ENCODE peak calls at places on chromosomes 7 and 10, in six cellular contexts. K, J, T, X, I and Z are unnamed samples.

GRCh38 chr10:17808971-17809841 is at the start of gene MRC1:
- DNase-seq in X (no peak), K (no peak), T (no peak), J (no peak), I (no peak), Z (no peak)

GRCh38 chr7:99563650-99564049 is 5.2 kb downstream of the ZNF655 start:
- DNase-seq in J (no peak), I (no peak), X (peak), T (no peak), K (no peak), Z (no peak)

GRCh38 chr7:47465191-47465590 is 116.7 kb downstream of the TNS3 start:
- DNase-seq in X (no peak), T (no peak), I (no peak), J (no peak), K (no peak), Z (no peak)

GRCh38 chr7:99504281-99504602 is 220 bp upstream of the ZKSCAN5 start:
- DNase-seq in X (no peak), K (no peak), T (peak), I (no peak), J (no peak), Z (no peak)

GRCh38 chr10:31508882-31509281 is 189.9 kb downstream of the ZEB1 start:
- DNase-seq in T (no peak), I (no peak), K (no peak), X (no peak), J (no peak), Z (no peak)

GRCh38 chr10:78865518-78865835 is 203.3 kb upstream of the ZMIZ1 start:
- DNase-seq in J (no peak), I (peak), T (no peak), K (no peak), X (no peak), Z (no peak)

GRCh38 chr7:74457007-74457406 is 3.3 kb downstream of the GTF2IRD1 start:
- DNase-seq in K (no peak), X (no peak), J (no peak), T (no peak), I (no peak), Z (no peak)

GRCh38 chr7:99111591-99111990 is 32.3 kb downstream of the SMURF1 start:
- DNase-seq in J (no peak), K (no peak), T (no peak), I (no peak), X (no peak), Z (no peak)

GRCh38 chr7:113809591-113809990 is 109.2 kb downstream of the PPP1R3A start:
- DNase-seq in X (no peak), K (no peak), T (no peak), J (no peak), I (no peak), Z (no peak)

GRCh38 chr7:93117327-93117726 is 452 bp downstream of the SAMD9 start:
- DNase-seq in J (no peak), I (no peak), X (no peak), T (no peak), K (no peak), Z (no peak)

GRCh38 chr7:15628876-15629275 is 57.6 kb downstream of the MEOX2 start:
- DNase-seq in J (no peak), K (no peak), I (no peak), X (no peak), T (no peak), Z (no peak)

GRCh38 chr10:43867667-43868361 is 219.1 kb upstream of the ZNF32 start:
- DNase-seq in K (no peak), J (no peak), X (peak), I (no peak), T (no peak), Z (no peak)

GRCh38 chr7:98133621-98134266 is 27.1 kb downstream of the LMTK2 start:
- DNase-seq in X (peak), J (no peak), T (no peak), K (no peak), I (no peak), Z (no peak)

GRCh38 chr7:51647931-51648351 is 331.3 kb upstream of the COBL start:
- DNase-seq in I (peak), T (no peak), K (no peak), X (peak), J (peak), Z (no peak)

GRCh38 chr7:111098011-111098925 is 7.3 kb downstream of the LRRN3 start:
- DNase-seq in T (peak), X (no peak), K (no peak), I (no peak), J (peak), Z (no peak)

GRCh38 chr7:121360564-121360963 is 31.8 kb downstream of the WNT16 start:
- DNase-seq in T (no peak), K (no peak), I (no peak), J (no peak), X (no peak), Z (no peak)

GRCh38 chr7:50544992-50545391 is 20.2 kb downstream of the DDC start:
- DNase-seq in I (no peak), X (no peak), J (no peak), K (no peak), T (no peak), Z (no peak)

GRCh38 chr7:86469680-86470295 is 173.9 kb upstream of the GRM3 start:
- DNase-seq in X (peak), T (peak), K (peak), I (peak), J (peak), Z (peak)

GRCh38 chr10:11793762-11794479 is 29.2 kb upstream of the PROSER2 start:
- DNase-seq in I (no peak), J (no peak), K (no peak), T (no peak), X (peak), Z (no peak)

GRCh38 chr7:30134523-30135270 is at the start of gene MTURN:
- DNase-seq in T (peak), K (peak), I (peak), J (peak), X (peak), Z (peak)

GRCh38 chr10:119807960-119808697 is 64.5 kb downstream of the MCMBP start:
- DNase-seq in J (no peak), K (no peak), T (no peak), X (no peak), I (no peak), Z (peak)

GRCh38 chr10:7354330-7355047 is 56.3 kb downstream of the SFMBT2 start:
- DNase-seq in T (no peak), I (no peak), J (peak), K (no peak), X (peak), Z (no peak)

GRCh38 chr7:15016315-15016667 is 113.7 kb upstream of the DGKB start:
- DNase-seq in X (no peak), I (no peak), T (no peak), K (no peak), J (no peak), Z (no peak)

GRCh38 chr10:44387853-44388251 is 3.0 kb upstream of the CXCL12 start:
- DNase-seq in X (no peak), J (no peak), T (no peak), K (no peak), I (peak), Z (no peak)

GRCh38 chr7:145582742-145583303 is 533.8 kb upstream of the CNTNAP2 start:
- DNase-seq in K (no peak), X (no peak), I (no peak), J (no peak), T (no peak), Z (no peak)

GRCh38 chr7:51545131-51545530 is 228.5 kb upstream of the COBL start:
- DNase-seq in K (no peak), T (no peak), J (no peak), X (peak), I (no peak), Z (no peak)

GRCh38 chr7:126436213-126436868 is 816.4 kb downstream of the GRM8 start:
- DNase-seq in T (no peak), K (no peak), J (no peak), X (no peak), I (no peak), Z (no peak)

GRCh38 chr7:156725982-156726381 is 85.4 kb downstream of the RNF32 start:
- DNase-seq in T (no peak), K (no peak), X (no peak), I (no peak), J (no peak), Z (no peak)

GRCh38 chr7:70484255-70484654 is 647.7 kb upstream of the GALNT17 start:
- DNase-seq in I (no peak), T (no peak), K (no peak), X (no peak), J (no peak), Z (no peak)

GRCh38 chr10:104925232-104925851 is 284.3 kb downstream of the SORCS3 start:
- DNase-seq in I (peak), X (peak), T (peak), J (no peak), K (peak), Z (peak)

GRCh38 chr7:20831976-20832375 is 45.3 kb upstream of the SP8 start:
- DNase-seq in X (no peak), J (no peak), I (no peak), T (no peak), K (no peak), Z (no peak)

GRCh38 chr7:83326223-83326622 is 163.5 kb upstream of the PCLO start:
- DNase-seq in I (no peak), X (no peak), J (no peak), T (no peak), K (no peak), Z (no peak)

GRCh38 chr10:71761541-71762113 is 11.7 kb downstream of the VSIR start:
- DNase-seq in K (no peak), I (no peak), J (no peak), X (no peak), T (no peak), Z (no peak)
- TF ChIP-seq CTCF in K (no peak), I (no peak), J (no peak), X (no peak), T (peak), Z (peak)

GRCh38 chr10:122510326-122510725 is 49.0 kb downstream of the HTRA1 start:
- DNase-seq in T (no peak), I (no peak), K (no peak), J (no peak), X (peak), Z (no peak)

GRCh38 chr10:122507661-122508060 is 46.3 kb downstream of the HTRA1 start:
- DNase-seq in J (no peak), I (no peak), T (no peak), X (no peak), K (no peak), Z (no peak)

GRCh38 chr10:122509323-122509722 is 48.0 kb downstream of the HTRA1 start:
- DNase-seq in T (no peak), J (no peak), K (no peak), I (no peak), X (no peak), Z (no peak)

GRCh38 chr10:122513053-122513452 is 47.5 kb upstream of the DMBT1 start:
- DNase-seq in X (no peak), K (no peak), J (no peak), I (no peak), T (no peak), Z (no peak)

GRCh38 chr10:122510736-122511135 is 49.4 kb downstream of the HTRA1 start:
- DNase-seq in J (no peak), I (no peak), T (no peak), X (no peak), K (no peak), Z (no peak)
- TF ChIP-seq CTCF in J (peak), I (no peak), T (no peak), X (no peak), K (no peak), Z (no peak)

DNA sequence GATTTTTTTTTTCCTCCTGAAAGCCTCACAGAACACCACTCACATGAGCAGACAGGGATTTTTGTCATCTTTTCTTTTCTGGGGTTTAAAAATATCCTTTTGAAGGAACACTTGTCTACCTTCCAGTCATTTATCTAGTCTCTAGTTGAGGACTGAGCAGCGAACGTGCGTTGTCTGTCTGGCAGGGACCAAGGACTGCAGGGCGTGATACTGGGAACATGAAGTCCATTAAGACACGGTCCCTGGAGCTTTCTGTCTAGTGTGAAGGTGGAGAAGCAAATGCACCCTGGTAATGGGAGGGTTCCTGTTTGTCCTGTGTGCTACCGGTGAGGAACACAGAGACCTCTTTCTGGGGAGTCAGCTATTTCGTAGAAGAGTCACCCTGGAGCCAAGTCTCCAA is 207.4 kb downstream of the TMEM178B start:
- DNase-seq in I (no peak), T (no peak), J (no peak), X (no peak), K (no peak), Z (no peak)
- TF ChIP-seq CTCF in I (no peak), T (no peak), J (no peak), X (no peak), K (no peak), Z (no peak)

DNA sequence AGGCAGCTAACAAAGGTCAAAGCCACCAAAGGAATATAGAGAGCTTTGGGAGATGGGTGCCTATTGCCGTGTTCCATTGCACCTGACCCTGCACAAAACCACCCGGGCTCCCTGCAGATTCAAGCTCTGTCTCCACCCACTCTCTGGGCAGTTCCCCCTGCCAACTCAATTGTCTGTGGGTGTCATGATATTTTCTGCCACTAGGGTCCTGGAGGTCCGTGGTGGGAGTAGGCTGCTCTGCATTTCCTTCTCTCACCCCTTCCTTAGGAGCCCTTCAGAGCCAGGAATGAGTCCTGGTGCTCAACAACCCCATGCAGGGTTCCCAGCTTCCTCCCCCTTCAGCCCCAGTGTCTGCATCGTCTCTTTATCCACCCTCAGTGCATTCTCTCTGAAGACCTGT is 34.1 kb downstream of the PNLIPRP2 start:
- DNase-seq in T (no peak), J (no peak), I (no peak), X (no peak), K (no peak), Z (no peak)
- TF ChIP-seq CTCF in T (peak), J (no peak), I (no peak), X (no peak), K (no peak), Z (no peak)